ENCODE peak calls at places on chromosomes 7 and 10, in five cellular contexts. B, T, R, K and C are unnamed samples.

GRCh38 chr10:84337199-84337598 is 8.8 kb downstream of the CCSER2 start:
- DNase-seq in T (no peak), K (no peak), B (no peak), R (no peak), C (no peak)

GRCh38 chr10:22481106-22481505 is 135.8 kb downstream of the SPAG6 start:
- DNase-seq in T (no peak), B (no peak), K (no peak), R (no peak), C (no peak)

GRCh38 chr10:110496553-110497437 is 912 bp upstream of the DUSP5 start:
- DNase-seq in R (no peak), K (no peak), T (no peak), B (no peak), C (no peak)

GRCh38 chr7:128923411-128923800 is 12.9 kb upstream of the KCP start:
- DNase-seq in K (no peak), T (no peak), R (no peak), B (no peak), C (no peak)

GRCh38 chr7:32536585-32536984 is 41.3 kb downstream of the AVL9 start:
- DNase-seq in T (no peak), K (no peak), R (no peak), B (no peak), C (no peak)

GRCh38 chr10:126592901-126593300 is 77.6 kb downstream of the C10orf90 start:
- DNase-seq in T (no peak), B (no peak), K (no peak), R (no peak), C (no peak)

GRCh38 chr7:139594911-139595476 is 71.5 kb downstream of the CLEC2L start:
- DNase-seq in R (no peak), B (no peak), K (no peak), T (no peak), C (no peak)

GRCh38 chr7:4939971-4940720 is 18.8 kb downstream of the MMD2 start:
- DNase-seq in K (no peak), R (no peak), T (no peak), B (no peak), C (no peak)

GRCh38 chr7:51067757-51068156 is 248.9 kb downstream of the COBL start:
- DNase-seq in R (no peak), T (peak), K (no peak), B (peak), C (peak)

GRCh38 chr10:122510736-122511135 is 49.4 kb downstream of the HTRA1 start:
- DNase-seq in B (no peak), K (no peak), T (no peak), R (no peak), C (no peak)

GRCh38 chr10:62025901-62026879 is 124.7 kb downstream of the ARID5B start:
- DNase-seq in B (no peak), R (no peak), T (no peak), K (no peak), C (no peak)

GRCh38 chr10:8073696-8074416 is 19.4 kb downstream of the GATA3 start:
- DNase-seq in B (no peak), K (no peak), T (no peak), R (no peak), C (no peak)

GRCh38 chr10:131429942-131430341 is 118.4 kb upstream of the TCERG1L start:
- DNase-seq in R (no peak), K (no peak), B (peak), T (no peak), C (no peak)

GRCh38 chr10:9301148-9301547 is 1246.7 kb downstream of the GATA3 start:
- DNase-seq in K (no peak), R (no peak), B (no peak), T (no peak), C (no peak)

GRCh38 chr10:30396282-30396681 is 37.7 kb upstream of the MAP3K8 start:
- DNase-seq in R (no peak), T (no peak), K (no peak), B (no peak), C (no peak)

GRCh38 chr10:124381011-124381591 is 37.6 kb downstream of the OAT start:
- DNase-seq in K (no peak), T (no peak), B (no peak), R (no peak), C (no peak)

GRCh38 chr10:1380075-1380793 is 324.0 kb downstream of the WDR37 start:
- DNase-seq in B (no peak), T (no peak), R (no peak), K (no peak), C (no peak)

GRCh38 chr10:6347391-6347951 is 144.7 kb downstream of the PFKFB3 start:
- DNase-seq in T (no peak), K (no peak), R (peak), B (peak), C (no peak)

GRCh38 chr10:122532601-122533266 is 27.8 kb upstream of the DMBT1 start:
- DNase-seq in K (no peak), B (no peak), R (no peak), T (no peak), C (peak)

GRCh38 chr7:37467017-37467416 is 18.4 kb upstream of the ELMO1 start:
- DNase-seq in B (peak), T (no peak), R (no peak), K (no peak), C (no peak)

GRCh38 chr10:123496336-123496735 is 169.8 kb upstream of the GPR26 start:
- DNase-seq in T (no peak), K (no peak), B (no peak), R (no peak), C (no peak)

GRCh38 chr7:78134256-78134655 is 335.7 kb downstream of the PHTF2 start:
- DNase-seq in B (no peak), T (no peak), R (no peak), K (no peak), C (no peak)

GRCh38 chr10:114239117-114239993 is at the start of gene VWA2:
- DNase-seq in R (no peak), T (no peak), B (peak), K (no peak), C (no peak)

GRCh38 chr10:122085423-122085911 is 96.5 kb downstream of the TACC2 start:
- DNase-seq in T (no peak), K (no peak), R (no peak), B (no peak), C (peak)

GRCh38 chr10:86684305-86684704 is 16.0 kb downstream of the LDB3 start:
- DNase-seq in B (no peak), R (no peak), K (peak), T (peak), C (no peak)

GRCh38 chr7:128829391-128830166 is 627 bp upstream of the FLNC start:
- DNase-seq in R (no peak), T (peak), B (peak), K (peak), C (no peak)

GRCh38 chr7:127943541-127944521 is 87.4 kb downstream of the LRRC4 start:
- DNase-seq in R (no peak), B (no peak), K (no peak), T (no peak), C (no peak)

GRCh38 chr7:6505685-6506559 is 45.3 kb downstream of the GRID2IP start:
- DNase-seq in B (no peak), K (no peak), R (no peak), T (no peak), C (no peak)

GRCh38 chr7:155298288-155298833 is 683 bp downstream of the INSIG1 start:
- DNase-seq in R (no peak), B (no peak), T (no peak), K (no peak), C (no peak)

GRCh38 chr7:116674508-116675173 is 2.6 kb downstream of the MET start:
- DNase-seq in B (no peak), T (no peak), K (no peak), R (no peak), C (no peak)

GRCh38 chr7:95817846-95818245 is 45.5 kb downstream of the DYNC1I1 start:
- DNase-seq in R (no peak), K (no peak), T (no peak), B (no peak), C (no peak)

GRCh38 chr7:95808396-95808795 is 36.0 kb downstream of the DYNC1I1 start:
- DNase-seq in B (no peak), T (no peak), K (no peak), R (no peak), C (no peak)

DNA sequence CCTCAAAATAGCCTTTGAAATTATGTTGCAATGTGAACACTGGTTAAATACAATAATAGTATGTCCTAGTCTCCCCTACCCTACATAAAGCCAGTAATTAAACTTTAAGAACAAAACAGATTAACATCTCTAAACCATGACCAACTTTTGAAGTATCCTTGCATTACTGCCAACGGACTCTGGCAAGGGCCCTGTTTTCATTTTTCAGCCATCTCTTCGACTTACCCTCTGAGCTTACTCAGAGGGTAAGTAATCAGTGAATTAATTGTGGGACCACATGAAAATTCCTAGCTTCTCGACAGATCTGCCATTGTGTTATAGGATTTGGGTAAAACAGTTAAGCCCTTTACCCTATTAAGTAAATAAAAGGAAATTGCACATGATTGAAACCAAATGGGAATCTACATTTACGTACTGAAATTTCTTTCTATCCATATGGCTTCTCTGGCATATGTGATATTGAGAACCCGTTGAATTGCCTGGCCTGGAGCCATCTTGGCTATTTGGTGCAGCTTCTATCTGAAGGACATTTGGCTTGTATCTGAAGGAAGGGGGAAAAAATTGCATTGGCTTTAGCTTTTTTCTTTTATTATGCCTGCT is 39.6 kb downstream of the DYNC1I1 start:
- DNase-seq in T (no peak), R (no peak), B (peak), K (no peak), C (no peak)
- H3K4me3 ChIP-seq in T (no peak), R (no peak), B (no peak), K (no peak), C (no peak)

DNA sequence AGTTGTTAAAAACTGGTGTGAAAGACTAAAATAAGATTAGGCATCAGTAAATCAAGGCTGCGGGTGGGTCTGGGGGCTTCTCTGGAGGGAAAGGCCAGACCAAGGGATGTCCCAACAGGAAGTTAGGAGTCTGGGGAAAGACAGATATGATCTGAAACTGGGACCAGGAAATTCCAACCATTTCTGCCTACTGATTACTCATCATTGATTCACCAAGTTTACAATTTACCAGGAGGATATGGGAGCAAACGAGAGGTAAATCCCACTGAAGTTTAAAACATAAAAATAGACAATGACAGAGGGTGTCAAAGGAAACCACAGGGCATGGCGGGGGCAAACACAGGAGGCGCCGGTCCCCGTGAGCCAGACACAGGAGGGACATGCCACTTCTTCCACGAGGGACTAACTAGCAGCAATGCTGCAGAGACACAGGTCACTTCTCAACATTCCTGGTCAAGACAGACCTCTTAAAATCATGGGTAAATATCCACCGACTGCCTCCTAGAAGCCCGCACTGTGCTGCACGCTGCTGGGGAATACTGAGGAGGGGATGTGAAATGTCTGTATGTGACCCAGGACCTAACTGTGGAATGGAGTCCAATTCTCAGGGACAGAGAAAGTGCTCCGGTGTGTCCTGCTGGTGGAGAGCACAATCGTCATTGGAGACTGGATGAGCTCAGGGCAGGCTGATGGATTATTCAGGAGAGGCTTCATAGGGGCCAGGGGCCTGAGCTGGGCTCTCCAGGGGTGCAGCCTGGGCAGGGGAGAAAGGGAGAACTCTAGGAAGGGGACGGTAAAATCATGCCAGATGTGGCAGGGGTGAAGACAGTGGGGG is 153.4 kb upstream of the KLF14 start:
- DNase-seq in K (no peak), B (no peak), R (no peak), T (no peak), C (no peak)
- TF ChIP-seq POLR2A in K (no peak), B (no peak), R (peak), T (no peak), C (no peak)

GRCh38 chr7:28572321-28573058 is 160.2 kb downstream of the CREB5 start:
- DNase-seq in B (no peak), T (no peak), R (no peak), K (no peak), C (no peak)

GRCh38 chr7:28571405-28571804 is 159.1 kb downstream of the CREB5 start:
- DNase-seq in R (no peak), T (no peak), K (no peak), B (no peak), C (no peak)

GRCh38 chr7:28575241-28575643 is 162.9 kb downstream of the CREB5 start:
- DNase-seq in T (no peak), K (no peak), R (no peak), B (no peak), C (no peak)

GRCh38 chr7:28573059-28573553 is 160.8 kb downstream of the CREB5 start:
- DNase-seq in B (peak), R (no peak), K (peak), T (no peak), C (no peak)

GRCh38 chr7:28573751-28574295 is 161.5 kb downstream of the CREB5 start:
- DNase-seq in T (no peak), B (no peak), K (peak), R (no peak), C (no peak)
- H3K4me3 ChIP-seq in T (no peak), B (no peak), K (no peak), R (peak), C (no peak)

DNA sequence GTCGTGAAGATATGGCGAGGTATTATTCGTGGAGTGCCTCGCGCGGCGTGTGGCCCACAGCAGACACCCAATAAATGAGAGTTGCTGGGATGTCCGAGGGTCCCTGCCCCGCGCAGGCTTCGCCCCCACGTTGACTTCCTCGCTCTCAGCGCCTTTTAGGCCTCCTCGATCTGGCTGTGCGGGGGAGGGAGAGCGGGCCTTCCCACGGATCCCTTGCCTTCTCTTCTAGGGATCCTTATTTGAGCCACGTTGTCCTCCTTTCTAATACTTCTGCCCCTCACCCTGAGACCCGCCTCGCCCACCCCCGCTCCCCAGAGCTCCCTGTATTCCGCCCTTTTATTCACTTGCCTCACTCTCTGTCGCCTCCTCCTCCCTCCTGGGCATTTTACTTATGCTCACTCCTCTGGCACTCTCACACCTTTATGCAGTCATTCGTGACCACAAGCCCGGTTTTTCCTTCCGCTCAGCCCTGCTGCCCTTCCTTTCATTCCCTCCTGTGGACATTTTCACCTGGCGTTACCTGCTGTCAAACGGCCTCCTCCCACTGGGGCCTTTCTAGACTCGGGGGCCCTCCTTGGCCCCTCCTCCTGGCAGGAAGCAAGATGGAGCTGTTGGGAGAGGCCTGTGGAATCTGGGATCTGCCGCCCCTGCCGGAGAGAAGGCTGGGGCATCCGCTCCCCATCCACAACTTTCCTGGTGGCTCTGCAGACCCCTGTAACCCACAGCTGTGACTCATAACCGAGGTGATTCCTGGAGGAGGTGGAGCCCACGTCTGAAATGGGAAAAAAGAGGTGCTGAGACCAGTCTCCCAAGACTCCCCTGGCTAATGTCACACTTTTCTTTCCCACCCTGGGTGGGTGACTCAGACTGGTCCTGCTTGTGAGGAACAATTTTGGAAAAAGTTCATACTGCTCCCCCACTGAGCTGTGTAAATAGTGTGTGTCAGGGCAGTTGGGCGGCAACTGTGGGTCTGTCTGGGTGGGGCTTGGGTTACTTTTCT is 1.0 kb downstream of the VCL start:
- DNase-seq in T (peak), K (peak), B (peak), R (no peak), C (peak)
- TF ChIP-seq POLR2A in T (peak), K (no peak), B (peak), R (no peak), C (no peak)

GRCh38 chr7:149321978-149322541 is 60.1 kb downstream of the ZNF783 start:
- DNase-seq in K (no peak), T (no peak), B (no peak), R (no peak), C (no peak)
- H3K4me3 ChIP-seq in K (peak), T (peak), B (no peak), R (no peak), C (no peak)

GRCh38 chr10:77788496-77789010 is 138.0 kb downstream of the DLG5 start:
- DNase-seq in T (no peak), K (no peak), R (no peak), B (no peak), C (no peak)
- TF ChIP-seq POLR2A in T (no peak), K (no peak), R (no peak), B (no peak), C (no peak)

GRCh38 chr10:117163954-117164292 is 25.9 kb upstream of the VAX1 start:
- DNase-seq in R (no peak), B (no peak), T (no peak), K (no peak), C (no peak)

GRCh38 chr10:117164878-117165556 is 26.9 kb upstream of the VAX1 start:
- DNase-seq in R (no peak), B (no peak), T (no peak), K (no peak), C (no peak)

GRCh38 chr10:117161386-117162033 is 23.4 kb upstream of the VAX1 start:
- DNase-seq in R (no peak), B (no peak), K (no peak), T (no peak), C (no peak)

GRCh38 chr10:117162093-117163021 is 24.3 kb upstream of the VAX1 start:
- DNase-seq in K (no peak), T (no peak), R (no peak), B (no peak), C (no peak)

GRCh38 chr10:117163061-117163953 is 25.2 kb upstream of the VAX1 start:
- DNase-seq in B (no peak), K (no peak), R (no peak), T (no peak), C (no peak)
- H3K4me3 ChIP-seq in B (no peak), K (no peak), R (no peak), T (no peak), C (no peak)

GRCh38 chr7:156515911-156516790 is 124.4 kb upstream of the RNF32 start:
- DNase-seq in R (no peak), K (no peak), T (no peak), B (no peak), C (no peak)
- TF ChIP-seq POLR2A in R (no peak), K (no peak), T (no peak), B (no peak), C (no peak)

DNA sequence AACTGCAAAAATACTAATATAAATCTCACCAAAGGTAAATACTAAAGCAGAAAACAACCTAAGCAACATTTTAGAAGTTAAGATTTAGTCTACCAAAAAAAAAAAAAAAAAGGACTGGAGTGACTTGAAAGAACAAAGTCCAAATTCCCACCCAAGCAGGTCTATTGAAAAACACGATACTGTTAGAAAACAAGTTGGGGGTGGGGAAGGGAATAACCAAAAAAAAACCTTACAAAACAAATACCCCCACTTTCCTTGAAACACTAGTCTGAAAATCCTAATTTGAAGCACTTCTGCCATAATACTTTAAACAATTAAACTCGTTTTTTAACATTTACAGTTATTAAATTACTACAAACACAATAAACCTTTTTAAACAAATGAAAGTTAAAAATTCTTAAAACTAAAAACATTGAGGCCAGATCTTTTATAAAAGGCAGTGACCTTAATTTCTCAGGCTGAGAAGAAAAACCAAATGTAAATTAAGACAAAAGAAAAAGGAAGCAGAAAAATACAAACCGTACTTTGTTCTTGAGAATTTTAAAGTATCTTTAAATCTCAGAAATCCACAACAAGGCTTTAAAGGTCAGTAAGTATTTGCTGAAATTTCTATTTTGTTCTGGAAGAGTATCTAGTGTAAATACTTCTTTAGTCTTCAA is 135.1 kb downstream of the NRBF2 start:
- DNase-seq in T (no peak), K (no peak), R (no peak), B (no peak), C (no peak)
- H3K4me3 ChIP-seq in T (peak), K (peak), R (peak), B (no peak), C (peak)